ENCODE peak calls at places on chromosome 10, in six cellular contexts. Q is GM23248; R is lower lobe of right lung; K is A673; Z is WERI-Rb-1; S is CD8-positive, alpha-beta memory T cell. J is an unnamed sample.

GRCh38 chr10:129280103-129280502 is 186.9 kb upstream of the MGMT start:
- DNase-seq in Z (no peak), Q (no peak), S (no peak), R (no peak), K (no peak), J (no peak)

GRCh38 chr10:79129361-79129997 is 60.7 kb downstream of the ZMIZ1 start:
- DNase-seq in Z (peak), Q (peak), S (no peak), K (peak), R (no peak), J (no peak)

GRCh38 chr10:124732931-124733536 is 11.1 kb downstream of the FAM53B start:
- DNase-seq in K (no peak), S (no peak), R (peak), Z (no peak), Q (no peak), J (no peak)

GRCh38 chr10:92094960-92095359 is 171.4 kb downstream of the BTAF1 start:
- DNase-seq in R (no peak), Z (no peak), K (no peak), Q (no peak), S (no peak), J (no peak)

GRCh38 chr10:28668363-28669226 is 8.7 kb upstream of the BAMBI start:
- DNase-seq in R (peak), Z (peak), S (no peak), K (peak), Q (peak), J (no peak)

GRCh38 chr10:15167411-15168295 is 840 bp downstream of the NMT2 start:
- DNase-seq in Q (peak), K (peak), R (peak), Z (peak), S (peak), J (peak)

GRCh38 chr10:812787-813186 is 118.7 kb downstream of the LARP4B start:
- DNase-seq in S (no peak), R (no peak), Z (no peak), K (no peak), Q (no peak), J (no peak)

GRCh38 chr10:103853428-103854264 is 1.7 kb downstream of the SH3PXD2A start:
- DNase-seq in R (no peak), Z (no peak), Q (no peak), S (no peak), K (no peak), J (no peak)

GRCh38 chr10:131722121-131722520 is 178.7 kb upstream of the PPP2R2D start:
- DNase-seq in Q (no peak), R (no peak), S (no peak), K (no peak), Z (no peak), J (no peak)

GRCh38 chr10:132257907-132258306 is 49.8 kb downstream of the STK32C start:
- DNase-seq in R (no peak), S (no peak), Z (no peak), Q (no peak), K (no peak), J (no peak)

GRCh38 chr10:71299071-71299759 is 19.8 kb upstream of the SLC29A3 start:
- DNase-seq in R (peak), K (no peak), Q (no peak), S (no peak), Z (no peak), J (no peak)

GRCh38 chr10:70319824-70320223 is 36.0 kb upstream of the NPFFR1 start:
- DNase-seq in K (no peak), Q (no peak), Z (no peak), R (no peak), S (no peak), J (no peak)

GRCh38 chr10:46550076-46550790 is 6.2 kb downstream of the GPRIN2 start:
- DNase-seq in R (peak), S (no peak), Q (no peak), Z (peak), K (no peak), J (peak)

GRCh38 chr10:12412671-12413368 is 63.5 kb downstream of the CAMK1D start:
- DNase-seq in Z (no peak), K (no peak), R (no peak), Q (no peak), S (peak), J (no peak)

GRCh38 chr10:32054087-32054486 is 2.1 kb downstream of the KIF5B start:
- DNase-seq in Z (no peak), K (peak), S (no peak), R (no peak), Q (peak), J (no peak)

GRCh38 chr10:1522237-1522636 is 215.1 kb downstream of the ADARB2 start:
- DNase-seq in S (no peak), Z (no peak), Q (no peak), K (no peak), R (no peak), J (no peak)

GRCh38 chr10:4770766-4771553 is 55.0 kb upstream of the AKR1E2 start:
- DNase-seq in Q (peak), Z (no peak), R (no peak), K (peak), S (no peak), J (no peak)

GRCh38 chr10:98687685-98688084 is 240.9 kb upstream of the HPS1 start:
- DNase-seq in S (no peak), R (no peak), Q (no peak), Z (no peak), K (no peak), J (no peak)

GRCh38 chr10:49368256-49368655 is 27.6 kb downstream of the DRGX start:
- DNase-seq in Z (no peak), S (no peak), Q (no peak), K (no peak), R (no peak), J (no peak)

GRCh38 chr10:29617880-29618340 is 16.9 kb downstream of the SVIL start:
- DNase-seq in Z (peak), R (no peak), Q (no peak), S (no peak), K (peak), J (no peak)

GRCh38 chr10:101292194-101293006 is 61.6 kb upstream of the BTRC start:
- DNase-seq in Q (peak), S (no peak), R (no peak), Z (peak), K (peak), J (no peak)

GRCh38 chr10:101291254-101292193 is 62.3 kb upstream of the LBX1 start:
- DNase-seq in K (peak), Q (peak), S (peak), R (peak), Z (peak), J (peak)

GRCh38 chr10:101295266-101295665 is 58.7 kb upstream of the BTRC start:
- DNase-seq in K (no peak), Z (no peak), Q (no peak), R (no peak), S (no peak), J (no peak)

GRCh38 chr10:101294109-101294508 is 59.9 kb upstream of the BTRC start:
- DNase-seq in Z (no peak), S (no peak), K (no peak), R (no peak), Q (no peak), J (no peak)

GRCh38 chr10:101293007-101293723 is 60.8 kb upstream of the BTRC start:
- DNase-seq in Q (no peak), Z (peak), K (no peak), S (no peak), R (no peak), J (peak)
- H3K4me3 ChIP-seq in Q (no peak), Z (peak), K (no peak), S (no peak), R (no peak), J (peak)

DNA sequence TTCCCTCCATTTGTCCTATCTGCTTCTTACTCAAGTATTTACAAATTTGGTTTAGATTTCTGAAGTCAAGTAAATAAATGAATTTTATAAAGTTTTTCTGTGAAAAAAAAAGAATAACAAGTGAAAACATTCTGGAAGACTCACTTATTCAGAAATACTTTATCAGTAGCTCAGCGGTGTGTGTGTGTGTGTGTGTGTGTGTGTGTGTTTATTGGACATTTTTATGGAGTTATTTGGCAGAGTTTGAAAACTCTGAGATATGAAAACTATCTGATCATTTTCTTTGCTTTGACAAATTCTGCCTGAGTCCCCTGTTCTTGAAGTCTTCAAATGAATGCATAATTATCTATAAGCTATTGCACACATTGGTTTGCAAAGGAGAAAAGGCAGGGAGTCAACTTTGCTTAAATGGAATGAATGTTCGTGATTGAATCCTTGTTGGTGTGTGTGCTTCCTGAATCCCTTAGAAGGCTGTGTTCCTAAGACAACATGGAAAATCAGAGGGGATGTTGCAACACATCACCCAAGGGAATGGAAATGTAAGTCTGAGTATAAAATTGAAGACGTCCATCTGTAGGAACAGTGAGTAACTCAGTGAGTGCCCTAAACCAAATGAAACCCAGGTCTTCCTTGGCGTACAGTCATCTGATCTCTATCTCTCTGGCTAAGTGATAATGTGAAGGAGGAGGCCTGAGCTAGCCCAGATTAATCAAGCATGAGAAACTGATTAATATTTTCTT is 160.9 kb downstream of the REEP3 start:
- DNase-seq in K (peak), Q (peak), Z (no peak), S (no peak), R (no peak), J (no peak)
- H3K4me3 ChIP-seq in K (no peak), Q (peak), Z (no peak), S (no peak), R (no peak), J (no peak)

DNA sequence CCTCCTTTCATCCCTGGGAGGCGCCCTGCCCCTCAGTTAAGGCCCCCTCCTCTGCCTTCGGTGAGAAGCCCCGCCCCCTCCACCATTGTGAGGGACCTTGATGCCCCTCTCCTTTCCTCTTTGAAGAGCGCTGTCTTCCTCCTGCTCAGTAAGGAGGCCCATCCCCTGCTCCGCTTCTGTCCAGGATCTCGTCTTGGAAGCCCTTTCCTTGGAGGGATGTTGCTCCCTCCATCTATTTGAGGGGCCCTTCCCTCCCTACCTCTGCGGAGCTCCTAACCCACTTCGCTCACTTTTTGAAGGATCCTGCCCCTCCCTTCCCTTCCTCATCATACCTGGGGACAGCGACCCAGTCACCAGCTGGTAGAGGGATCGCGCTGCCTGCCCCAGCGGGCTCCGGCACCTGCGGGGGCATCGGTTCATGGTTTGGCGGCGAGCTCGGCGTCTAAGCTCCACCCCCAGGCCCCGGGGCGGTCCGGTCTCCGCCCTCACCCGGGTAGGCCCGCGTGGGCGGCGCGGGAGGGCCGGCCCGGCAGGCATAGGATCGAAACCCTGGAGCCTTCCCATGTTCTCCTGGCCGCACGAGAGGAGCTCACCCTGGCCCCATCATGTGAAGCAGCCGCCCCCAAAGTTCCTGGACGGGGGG is 4.1 kb downstream of the KCNIP2 start:
- DNase-seq in S (peak), Q (peak), K (peak), Z (no peak), R (peak), J (peak)
- H3K4me3 ChIP-seq in S (peak), Q (peak), K (peak), Z (no peak), R (peak), J (peak)

GRCh38 chr10:67837519-67838314 is at the start of gene DNAJC12:
- DNase-seq in Q (peak), Z (peak), S (peak), R (no peak), K (peak), J (no peak)

GRCh38 chr10:67836491-67836890 is 1.5 kb downstream of the DNAJC12 start:
- DNase-seq in Z (no peak), K (peak), Q (no peak), S (no peak), R (no peak), J (no peak)

GRCh38 chr10:67834375-67834774 is 3.6 kb downstream of the DNAJC12 start:
- DNase-seq in Z (no peak), S (no peak), R (no peak), K (no peak), Q (no peak), J (no peak)

GRCh38 chr10:67839957-67840356 is 2.0 kb upstream of the DNAJC12 start:
- DNase-seq in Q (peak), S (no peak), K (no peak), R (no peak), Z (no peak), J (no peak)

GRCh38 chr10:67836972-67837371 is 1.0 kb downstream of the DNAJC12 start:
- DNase-seq in Q (no peak), R (no peak), Z (no peak), S (no peak), K (no peak), J (no peak)
- H3K4me3 ChIP-seq in Q (no peak), R (no peak), Z (peak), S (no peak), K (peak), J (no peak)

DNA sequence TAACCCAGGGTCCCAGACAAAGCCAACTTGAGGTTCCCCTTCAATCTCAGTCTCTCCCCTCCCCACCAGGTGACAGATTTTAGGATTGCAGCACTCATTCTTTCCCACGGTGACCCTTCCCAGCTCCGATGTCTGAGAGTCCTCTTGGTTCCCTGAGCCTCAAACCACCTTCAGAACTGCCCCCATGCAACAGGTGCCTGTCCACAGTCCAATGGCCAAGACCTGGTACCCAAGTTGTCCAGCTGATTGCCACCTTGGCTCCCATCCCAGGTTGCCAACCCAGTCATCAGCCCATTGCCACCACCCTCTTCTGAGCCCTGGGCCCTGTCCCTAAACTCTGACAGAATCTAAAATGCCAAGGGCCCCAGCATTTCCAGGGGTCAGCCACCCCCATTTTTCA is 53.5 kb downstream of the SLIT1 start:
- DNase-seq in R (no peak), K (no peak), Q (no peak), Z (no peak), S (no peak), J (no peak)
- H3K4me3 ChIP-seq in R (no peak), K (no peak), Q (no peak), Z (no peak), S (no peak), J (no peak)

GRCh38 chr10:44385423-44385725 is 477 bp upstream of the CXCL12 start:
- DNase-seq in Z (no peak), K (no peak), R (no peak), S (no peak), Q (no peak), J (no peak)
- H3K4me3 ChIP-seq in Z (no peak), K (no peak), R (peak), S (no peak), Q (peak), J (peak)